ENCODE peak calls at places on chromosomes 3 and 15, in four cellular contexts. One of them, this sample, is unnamed. For H3K4me1, the result is how much of the 10 kb centered on the place peaks cover.

GRCh38 chr3:157127831-157128767 is 31.8 kb downstream of the CCNL1 start:
- DNase-seq in ovary: peak
- DNase-seq in A549: peak
- DNase-seq in stomach: peak
- DNase-seq in this sample: no peak

GRCh38 chr15:58981808-58982475 is 5.5 kb upstream of the RNF111 start:
- DNase-seq in ovary: no peak
- DNase-seq in A549: no peak
- DNase-seq in stomach: no peak
- DNase-seq in this sample: no peak

GRCh38 chr15:98801234-98801561 is 152.9 kb downstream of the IGF1R start:
- DNase-seq in ovary: no peak
- DNase-seq in A549: no peak
- DNase-seq in stomach: no peak
- DNase-seq in this sample: no peak

GRCh38 chr15:66747223-66747622 is 45.2 kb downstream of the SMAD6 start:
- DNase-seq in ovary: no peak
- DNase-seq in A549: no peak
- DNase-seq in stomach: no peak
- DNase-seq in this sample: no peak

GRCh38 chr3:67176396-67176795 is 178.3 kb downstream of the KBTBD8 start:
- DNase-seq in ovary: no peak
- DNase-seq in A549: no peak
- DNase-seq in stomach: no peak
- DNase-seq in this sample: no peak

GRCh38 chr15:66722757-66723540 is 20.9 kb downstream of the SMAD6 start:
- DNase-seq in ovary: no peak
- DNase-seq in A549: no peak
- DNase-seq in stomach: no peak
- DNase-seq in this sample: no peak

GRCh38 chr3:72756900-72757299 is 91.3 kb downstream of the SHQ1 start:
- DNase-seq in ovary: no peak
- DNase-seq in A549: no peak
- DNase-seq in stomach: no peak
- DNase-seq in this sample: no peak

GRCh38 chr3:76152028-76152427 is 366.7 kb upstream of the ZNF717 start:
- DNase-seq in ovary: no peak
- DNase-seq in A549: no peak
- DNase-seq in stomach: no peak
- DNase-seq in this sample: no peak

GRCh38 chr15:88385078-88385700 is 82.0 kb downstream of the MRPL46 start:
- DNase-seq in ovary: no peak
- DNase-seq in A549: peak
- DNase-seq in stomach: no peak
- DNase-seq in this sample: no peak

GRCh38 chr15:50798684-50799083 is 33.2 kb upstream of the SPPL2A start:
- DNase-seq in ovary: no peak
- DNase-seq in A549: peak
- DNase-seq in stomach: no peak
- DNase-seq in this sample: no peak

GRCh38 chr15:100999369-100999768 is 80.2 kb downstream of the LRRK1 start:
- DNase-seq in ovary: no peak
- DNase-seq in A549: no peak
- DNase-seq in stomach: no peak
- DNase-seq in this sample: no peak

GRCh38 chr3:194983620-194984019 is 287.3 kb downstream of the XXYLT1 start:
- DNase-seq in ovary: no peak
- DNase-seq in A549: no peak
- DNase-seq in stomach: no peak
- DNase-seq in this sample: no peak

GRCh38 chr3:123083446-123084124 is 16.8 kb downstream of the PDIA5 start:
- DNase-seq in ovary: no peak
- DNase-seq in A549: no peak
- DNase-seq in stomach: no peak
- DNase-seq in this sample: no peak

GRCh38 chr3:102163039-102163817 is 271.6 kb upstream of the ZPLD1 start:
- DNase-seq in ovary: no peak
- DNase-seq in A549: peak
- DNase-seq in stomach: peak
- DNase-seq in this sample: peak

GRCh38 chr15:47582283-47582682 is 135.0 kb upstream of the SEMA6D start:
- DNase-seq in ovary: no peak
- DNase-seq in A549: no peak
- DNase-seq in stomach: no peak
- DNase-seq in this sample: no peak

GRCh38 chr3:111747490-111747889 is 111.6 kb upstream of the PHLDB2 start:
- DNase-seq in ovary: no peak
- DNase-seq in A549: peak
- DNase-seq in stomach: no peak
- DNase-seq in this sample: no peak

GRCh38 chr3:122907471-122907870 is 112.6 kb downstream of the SLC49A4 start:
- DNase-seq in ovary: no peak
- DNase-seq in A549: no peak
- DNase-seq in stomach: no peak
- DNase-seq in this sample: no peak

GRCh38 chr15:100663550-100664335 is 61.4 kb downstream of the ASB7 start:
- DNase-seq in ovary: no peak
- DNase-seq in A549: no peak
- DNase-seq in stomach: no peak
- DNase-seq in this sample: no peak

GRCh38 chr15:95911570-95912279 is 418.8 kb upstream of the NR2F2 start:
- DNase-seq in ovary: no peak
- DNase-seq in A549: no peak
- DNase-seq in stomach: no peak
- DNase-seq in this sample: no peak

GRCh38 chr15:85313339-85313738 is 67.1 kb upstream of the AKAP13 start:
- DNase-seq in ovary: no peak
- DNase-seq in A549: no peak
- DNase-seq in stomach: no peak
- DNase-seq in this sample: no peak

GRCh38 chr15:67839358-67839928 is 402 bp downstream of the RNU6-1 start:
- DNase-seq in ovary: peak
- DNase-seq in A549: peak
- DNase-seq in stomach: no peak
- DNase-seq in this sample: no peak

GRCh38 chr3:137062250-137062649 is 104.5 kb downstream of the IL20RB start:
- DNase-seq in ovary: no peak
- DNase-seq in A549: no peak
- DNase-seq in stomach: no peak
- DNase-seq in this sample: no peak

GRCh38 chr3:72279068-72279598 is 494.2 kb upstream of the PROK2 start:
- DNase-seq in ovary: no peak
- DNase-seq in A549: no peak
- DNase-seq in stomach: no peak
- DNase-seq in this sample: no peak

GRCh38 chr3:79461129-79461792 is 306.5 kb downstream of the ROBO1 start:
- DNase-seq in ovary: no peak
- DNase-seq in A549: no peak
- DNase-seq in stomach: no peak
- DNase-seq in this sample: no peak

GRCh38 chr3:152737021-152737908 is 97.7 kb upstream of the P2RY1 start:
- DNase-seq in ovary: no peak
- DNase-seq in A549: peak
- DNase-seq in stomach: no peak
- DNase-seq in this sample: peak

GRCh38 chr3:10855083-10855870 is 39.2 kb downstream of the SLC6A11 start:
- DNase-seq in ovary: no peak
- DNase-seq in A549: no peak
- DNase-seq in stomach: no peak
- DNase-seq in this sample: no peak

GRCh38 chr3:37903734-37904133 is 42.1 kb downstream of the CTDSPL start:
- DNase-seq in ovary: no peak
- DNase-seq in A549: no peak
- DNase-seq in stomach: no peak
- DNase-seq in this sample: no peak

GRCh38 chr15:80727196-80727595 is 32.1 kb downstream of the ABHD17C start:
- DNase-seq in ovary: no peak
- DNase-seq in A549: no peak
- DNase-seq in stomach: no peak
- DNase-seq in this sample: no peak

GRCh38 chr3:134636406-134636805 is 14.4 kb downstream of the KY start:
- DNase-seq in ovary: no peak
- DNase-seq in A549: no peak
- DNase-seq in stomach: no peak
- DNase-seq in this sample: no peak

GRCh38 chr3:114216186-114216970 is 21.0 kb downstream of the ZNF80 start:
- DNase-seq in ovary: no peak
- DNase-seq in A549: no peak
- DNase-seq in stomach: no peak
- DNase-seq in this sample: no peak

GRCh38 chr3:71211083-71211482 is 372.4 kb downstream of the FOXP1 start:
- DNase-seq in ovary: no peak
- DNase-seq in A549: no peak
- DNase-seq in stomach: no peak
- DNase-seq in this sample: no peak

GRCh38 chr15:22979069-22979698 is 984 bp downstream of the CYFIP1 start:
- DNase-seq in ovary: peak
- DNase-seq in A549: peak
- DNase-seq in stomach: peak
- DNase-seq in this sample: no peak

GRCh38 chr3:41961750-41962679 is at the start of gene ULK4:
- DNase-seq in ovary: peak
- DNase-seq in A549: peak
- DNase-seq in stomach: peak
- DNase-seq in this sample: peak
- TF ChIP-seq EP300 in ovary: peak
- TF ChIP-seq EP300 in A549: no peak
- TF ChIP-seq EP300 in stomach: no peak
- TF ChIP-seq EP300 in this sample: peak

GRCh38 chr3:48957006-48957705 is 32.9 kb upstream of the P4HTM start:
- DNase-seq in ovary: no peak
- DNase-seq in A549: no peak
- DNase-seq in stomach: no peak
- DNase-seq in this sample: no peak

GRCh38 chr3:48949376-48949717 is 30.7 kb downstream of the ARIH2 start:
- DNase-seq in ovary: no peak
- DNase-seq in A549: no peak
- DNase-seq in stomach: no peak
- DNase-seq in this sample: no peak

GRCh38 chr3:48950051-48950450 is 31.4 kb downstream of the ARIH2 start:
- DNase-seq in ovary: no peak
- DNase-seq in A549: no peak
- DNase-seq in stomach: no peak
- DNase-seq in this sample: no peak

DNA sequence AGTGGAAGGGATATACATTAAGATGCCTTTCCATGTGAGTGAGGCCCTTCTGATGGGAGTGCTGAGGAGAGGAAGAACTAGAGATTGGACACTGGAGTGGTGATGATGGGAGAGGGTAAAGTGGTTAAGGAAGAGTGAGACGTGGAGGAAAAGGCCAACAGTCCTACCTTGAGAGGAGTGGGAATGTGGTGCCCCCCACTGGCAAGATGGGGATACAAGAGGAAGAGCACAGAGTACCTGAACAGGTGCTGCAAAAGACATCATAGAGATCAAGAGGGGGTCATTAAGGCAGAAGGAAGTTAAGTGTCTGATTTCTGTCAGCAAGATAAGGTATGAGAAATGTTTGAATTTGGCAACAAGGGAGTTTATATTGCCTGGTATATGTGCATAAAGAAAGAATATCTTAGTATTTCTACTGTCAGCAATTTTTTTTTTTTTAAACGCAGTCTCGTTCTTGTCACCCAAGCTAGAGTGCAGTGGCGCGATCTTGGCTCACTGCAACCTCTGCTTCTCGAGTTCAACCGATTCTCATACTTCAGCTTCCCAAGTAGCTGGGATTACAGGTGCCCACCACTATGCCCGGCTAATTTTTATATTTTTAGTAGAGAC is 34.0 kb downstream of the ARIH2 start:
- DNase-seq in ovary: no peak
- DNase-seq in A549: peak
- DNase-seq in stomach: peak
- DNase-seq in this sample: no peak
- TF ChIP-seq CTCF in ovary: no peak
- TF ChIP-seq CTCF in A549: peak
- TF ChIP-seq CTCF in stomach: peak
- TF ChIP-seq CTCF in this sample: no peak

GRCh38 chr15:39434126-39434525 is 146.8 kb upstream of the THBS1 start:
- DNase-seq in ovary: no peak
- DNase-seq in A549: no peak
- DNase-seq in stomach: no peak
- DNase-seq in this sample: no peak

GRCh38 chr15:39435244-39435643 is 145.6 kb upstream of the THBS1 start:
- DNase-seq in ovary: no peak
- DNase-seq in A549: no peak
- DNase-seq in stomach: no peak
- DNase-seq in this sample: no peak

GRCh38 chr15:39432935-39433334 is 147.9 kb upstream of the THBS1 start:
- DNase-seq in ovary: no peak
- DNase-seq in A549: no peak
- DNase-seq in stomach: no peak
- DNase-seq in this sample: no peak

GRCh38 chr15:39433351-39433750 is 147.5 kb upstream of the THBS1 start:
- DNase-seq in ovary: no peak
- DNase-seq in A549: no peak
- DNase-seq in stomach: no peak
- DNase-seq in this sample: no peak

DNA sequence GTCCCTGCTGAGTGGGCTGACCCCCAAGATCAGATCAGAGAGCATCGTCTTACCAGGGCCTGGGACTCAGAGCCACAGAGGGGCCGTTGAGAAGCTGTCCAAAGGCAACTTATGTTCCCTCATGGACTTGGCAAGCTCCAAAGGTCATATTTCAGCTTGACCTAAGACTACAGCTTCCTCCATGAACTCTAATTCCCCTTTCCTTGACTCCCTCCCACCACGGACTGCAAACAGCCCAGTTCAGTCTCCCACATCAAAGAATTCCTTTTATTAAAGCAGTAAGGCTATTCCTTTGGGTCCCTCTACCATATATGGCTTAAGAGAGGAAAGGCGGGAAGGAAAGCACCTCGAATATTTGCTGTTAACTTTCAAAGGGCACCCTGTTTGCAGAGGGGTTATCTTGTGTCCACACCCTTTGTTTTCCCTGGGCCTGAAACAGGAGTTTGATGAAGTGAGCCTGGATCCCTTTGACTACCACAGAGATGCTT is 146.1 kb upstream of the THBS1 start:
- DNase-seq in ovary: no peak
- DNase-seq in A549: no peak
- DNase-seq in stomach: no peak
- DNase-seq in this sample: no peak
- H3K4me1 ChIP-seq in ovary: under half
- H3K4me1 ChIP-seq in A549: under half
- H3K4me1 ChIP-seq in stomach: under half
- H3K4me1 ChIP-seq in this sample: under half

GRCh38 chr3:143671641-143672040 is 176.6 kb downstream of the SLC9A9 start:
- DNase-seq in ovary: no peak
- DNase-seq in A549: no peak
- DNase-seq in stomach: no peak
- DNase-seq in this sample: no peak

GRCh38 chr3:143676021-143676420 is 172.2 kb downstream of the SLC9A9 start:
- DNase-seq in ovary: no peak
- DNase-seq in A549: no peak
- DNase-seq in stomach: no peak
- DNase-seq in this sample: no peak

GRCh38 chr3:143674100-143674968 is 173.9 kb downstream of the SLC9A9 start:
- DNase-seq in ovary: peak
- DNase-seq in A549: peak
- DNase-seq in stomach: peak
- DNase-seq in this sample: peak

GRCh38 chr3:143668924-143669790 is 179.1 kb downstream of the SLC9A9 start:
- DNase-seq in ovary: no peak
- DNase-seq in A549: no peak
- DNase-seq in stomach: no peak
- DNase-seq in this sample: no peak

GRCh38 chr3:143672396-143673165 is 175.7 kb downstream of the SLC9A9 start:
- DNase-seq in ovary: no peak
- DNase-seq in A549: no peak
- DNase-seq in stomach: no peak
- DNase-seq in this sample: no peak
- TF ChIP-seq EP300 in ovary: no peak
- TF ChIP-seq EP300 in A549: no peak
- TF ChIP-seq EP300 in stomach: no peak
- TF ChIP-seq EP300 in this sample: no peak

This sample was measured in tibial nerve.